ENCODE peak calls at places on chromosomes 3 and 15, in seven cellular contexts. One of them, this sample, is unnamed. For H3K36me3, the result is how much of the 10 kb centered on the place peaks cover.

GRCh38 chr3:189947948-189948723 is 172.6 kb downstream of the P3H2 start:
- DNase-seq in MM.1S: peak
- DNase-seq in aorta: no peak
- DNase-seq in Peyer's patch: no peak
- DNase-seq in transverse colon: no peak
- DNase-seq in mesendoderm: peak
- DNase-seq in CD4-positive, alpha-beta memory T cell: no peak
- DNase-seq in this sample: peak

GRCh38 chr3:39000008-39000450 is 51.7 kb downstream of the SCN11A start:
- DNase-seq in transverse colon: no peak
- DNase-seq in CD4-positive, alpha-beta memory T cell: peak
- DNase-seq in aorta: no peak
- DNase-seq in MM.1S: peak
- DNase-seq in mesendoderm: peak
- DNase-seq in Peyer's patch: no peak
- DNase-seq in this sample: peak

GRCh38 chr15:90162956-90163355 is 38.2 kb upstream of the SEMA4B start:
- DNase-seq in aorta: no peak
- DNase-seq in transverse colon: no peak
- DNase-seq in mesendoderm: no peak
- DNase-seq in Peyer's patch: no peak
- DNase-seq in CD4-positive, alpha-beta memory T cell: no peak
- DNase-seq in MM.1S: no peak
- DNase-seq in this sample: no peak

GRCh38 chr3:33613041-33613440 is 105.0 kb downstream of the CLASP2 start:
- DNase-seq in mesendoderm: no peak
- DNase-seq in transverse colon: no peak
- DNase-seq in Peyer's patch: no peak
- DNase-seq in aorta: no peak
- DNase-seq in CD4-positive, alpha-beta memory T cell: no peak
- DNase-seq in MM.1S: no peak
- DNase-seq in this sample: no peak

GRCh38 chr15:57111002-57111401 is 192.6 kb downstream of the TCF12 start:
- DNase-seq in aorta: no peak
- DNase-seq in CD4-positive, alpha-beta memory T cell: no peak
- DNase-seq in MM.1S: no peak
- DNase-seq in transverse colon: no peak
- DNase-seq in Peyer's patch: no peak
- DNase-seq in mesendoderm: peak
- DNase-seq in this sample: no peak

GRCh38 chr3:126399348-126399730 is 4.6 kb downstream of the CFAP100 start:
- DNase-seq in mesendoderm: no peak
- DNase-seq in aorta: no peak
- DNase-seq in MM.1S: peak
- DNase-seq in CD4-positive, alpha-beta memory T cell: no peak
- DNase-seq in Peyer's patch: no peak
- DNase-seq in transverse colon: no peak
- DNase-seq in this sample: no peak

GRCh38 chr3:65639444-65639843 is 399.3 kb downstream of the MAGI1 start:
- DNase-seq in transverse colon: no peak
- DNase-seq in mesendoderm: no peak
- DNase-seq in CD4-positive, alpha-beta memory T cell: no peak
- DNase-seq in aorta: no peak
- DNase-seq in MM.1S: no peak
- DNase-seq in Peyer's patch: no peak
- DNase-seq in this sample: no peak

GRCh38 chr3:128041378-128041777 is 10.9 kb upstream of the SEC61A1 start:
- DNase-seq in mesendoderm: no peak
- DNase-seq in Peyer's patch: no peak
- DNase-seq in transverse colon: no peak
- DNase-seq in CD4-positive, alpha-beta memory T cell: no peak
- DNase-seq in aorta: no peak
- DNase-seq in MM.1S: no peak
- DNase-seq in this sample: no peak

GRCh38 chr3:126208182-126208581 is 27.8 kb upstream of the ALDH1L1 start:
- DNase-seq in CD4-positive, alpha-beta memory T cell: no peak
- DNase-seq in MM.1S: no peak
- DNase-seq in Peyer's patch: no peak
- DNase-seq in mesendoderm: peak
- DNase-seq in transverse colon: no peak
- DNase-seq in aorta: no peak
- DNase-seq in this sample: no peak

GRCh38 chr3:10025205-10026083 is 793 bp upstream of the FANCD2 start:
- DNase-seq in mesendoderm: no peak
- DNase-seq in Peyer's patch: no peak
- DNase-seq in MM.1S: peak
- DNase-seq in aorta: no peak
- DNase-seq in transverse colon: no peak
- DNase-seq in CD4-positive, alpha-beta memory T cell: no peak
- DNase-seq in this sample: no peak

GRCh38 chr3:116164039-116164438 is 281.2 kb downstream of the LSAMP start:
- DNase-seq in transverse colon: no peak
- DNase-seq in Peyer's patch: no peak
- DNase-seq in MM.1S: no peak
- DNase-seq in mesendoderm: no peak
- DNase-seq in CD4-positive, alpha-beta memory T cell: no peak
- DNase-seq in aorta: no peak
- DNase-seq in this sample: no peak

GRCh38 chr15:53114960-53115359 is 324.8 kb upstream of the ONECUT1 start:
- DNase-seq in aorta: no peak
- DNase-seq in transverse colon: peak
- DNase-seq in Peyer's patch: no peak
- DNase-seq in CD4-positive, alpha-beta memory T cell: no peak
- DNase-seq in MM.1S: no peak
- DNase-seq in mesendoderm: no peak
- DNase-seq in this sample: no peak

GRCh38 chr15:42921049-42921731 is 612 bp upstream of the TTBK2 start:
- DNase-seq in transverse colon: peak
- DNase-seq in MM.1S: peak
- DNase-seq in Peyer's patch: peak
- DNase-seq in aorta: no peak
- DNase-seq in mesendoderm: no peak
- DNase-seq in CD4-positive, alpha-beta memory T cell: peak
- DNase-seq in this sample: no peak

GRCh38 chr3:108223928-108224327 is 1.7 kb upstream of the IFT57 start:
- DNase-seq in mesendoderm: no peak
- DNase-seq in MM.1S: no peak
- DNase-seq in aorta: no peak
- DNase-seq in transverse colon: no peak
- DNase-seq in Peyer's patch: no peak
- DNase-seq in CD4-positive, alpha-beta memory T cell: peak
- DNase-seq in this sample: peak

GRCh38 chr15:42070966-42071350 is 23.4 kb downstream of the PLA2G4D start:
- DNase-seq in MM.1S: no peak
- DNase-seq in transverse colon: no peak
- DNase-seq in mesendoderm: no peak
- DNase-seq in aorta: no peak
- DNase-seq in CD4-positive, alpha-beta memory T cell: no peak
- DNase-seq in Peyer's patch: no peak
- DNase-seq in this sample: no peak

GRCh38 chr3:121567649-121568048 is at the start of gene ARGFX:
- DNase-seq in Peyer's patch: no peak
- DNase-seq in transverse colon: no peak
- DNase-seq in CD4-positive, alpha-beta memory T cell: no peak
- DNase-seq in MM.1S: no peak
- DNase-seq in aorta: no peak
- DNase-seq in mesendoderm: no peak
- DNase-seq in this sample: no peak

GRCh38 chr3:140501770-140502364 is 176.0 kb upstream of the TRIM42 start:
- DNase-seq in mesendoderm: no peak
- DNase-seq in Peyer's patch: no peak
- DNase-seq in MM.1S: no peak
- DNase-seq in aorta: no peak
- DNase-seq in CD4-positive, alpha-beta memory T cell: no peak
- DNase-seq in transverse colon: no peak
- DNase-seq in this sample: no peak

GRCh38 chr3:4709336-4709735 is 216.2 kb downstream of the ITPR1 start:
- DNase-seq in MM.1S: no peak
- DNase-seq in CD4-positive, alpha-beta memory T cell: no peak
- DNase-seq in transverse colon: no peak
- DNase-seq in aorta: no peak
- DNase-seq in Peyer's patch: no peak
- DNase-seq in mesendoderm: no peak
- DNase-seq in this sample: no peak

GRCh38 chr3:100059472-100059871 is 54.8 kb downstream of the FILIP1L start:
- DNase-seq in CD4-positive, alpha-beta memory T cell: no peak
- DNase-seq in transverse colon: no peak
- DNase-seq in MM.1S: no peak
- DNase-seq in aorta: no peak
- DNase-seq in Peyer's patch: no peak
- DNase-seq in mesendoderm: no peak
- DNase-seq in this sample: no peak

GRCh38 chr15:64893481-64894394 is 18.0 kb upstream of the ANKDD1A start:
- DNase-seq in MM.1S: peak
- DNase-seq in Peyer's patch: peak
- DNase-seq in aorta: peak
- DNase-seq in transverse colon: peak
- DNase-seq in CD4-positive, alpha-beta memory T cell: peak
- DNase-seq in mesendoderm: peak
- DNase-seq in this sample: no peak
- H3K4me3 ChIP-seq in MM.1S: peak
- H3K4me3 ChIP-seq in Peyer's patch: peak
- H3K4me3 ChIP-seq in aorta: no peak
- H3K4me3 ChIP-seq in transverse colon: no peak
- H3K4me3 ChIP-seq in CD4-positive, alpha-beta memory T cell: peak
- H3K4me3 ChIP-seq in mesendoderm: peak
- H3K4me3 ChIP-seq in this sample: no peak

DNA sequence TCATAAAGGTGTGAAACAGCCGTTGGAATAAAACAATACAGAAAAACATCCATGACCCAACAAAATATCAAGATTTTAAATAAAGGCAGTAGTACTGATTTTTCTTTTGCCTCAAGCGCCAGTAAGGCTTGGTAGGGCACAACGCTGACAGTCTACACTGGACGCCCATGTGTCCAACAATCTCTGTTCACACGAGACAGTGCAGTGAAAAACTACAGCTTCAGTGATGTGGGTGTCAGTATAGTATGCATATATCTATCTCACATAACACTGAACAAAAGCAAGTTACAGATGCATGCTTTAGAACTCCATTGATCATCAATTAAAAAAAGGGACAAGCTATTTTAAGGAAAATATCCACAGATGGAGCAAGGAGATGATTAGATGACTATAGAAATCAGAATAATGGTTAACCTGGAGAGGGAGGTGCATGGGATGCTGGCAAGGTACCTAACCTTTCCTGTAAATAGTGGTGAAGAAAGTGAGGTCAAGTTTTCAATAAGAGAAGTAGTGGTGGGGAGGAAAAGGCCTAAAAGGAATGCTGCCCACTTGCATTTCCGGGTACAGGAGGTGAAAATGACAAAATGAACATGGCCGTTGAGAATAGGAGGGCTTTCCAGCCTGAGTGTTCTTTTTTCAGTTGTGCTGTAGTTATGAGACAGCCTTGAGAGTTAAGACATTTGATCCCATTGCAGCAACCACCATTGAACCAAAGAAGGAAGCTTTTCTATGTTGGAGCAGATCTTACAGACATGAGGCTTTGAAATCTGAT is 42.7 kb downstream of the CTNNB1 start:
- DNase-seq in Peyer's patch: no peak
- DNase-seq in CD4-positive, alpha-beta memory T cell: no peak
- DNase-seq in mesendoderm: no peak
- DNase-seq in MM.1S: no peak
- DNase-seq in transverse colon: no peak
- DNase-seq in aorta: no peak
- DNase-seq in this sample: no peak
- H3K36me3 ChIP-seq in Peyer's patch: under half
- H3K36me3 ChIP-seq in CD4-positive, alpha-beta memory T cell: under half
- H3K36me3 ChIP-seq in mesendoderm: under half
- H3K36me3 ChIP-seq in MM.1S: under half
- H3K36me3 ChIP-seq in transverse colon: under half
- H3K36me3 ChIP-seq in aorta: under half
- H3K36me3 ChIP-seq in this sample: under half

GRCh38 chr3:120306519-120307455 is 21.8 kb upstream of the GPR156 start:
- DNase-seq in mesendoderm: no peak
- DNase-seq in transverse colon: no peak
- DNase-seq in Peyer's patch: no peak
- DNase-seq in aorta: no peak
- DNase-seq in MM.1S: no peak
- DNase-seq in CD4-positive, alpha-beta memory T cell: no peak
- DNase-seq in this sample: no peak
- H3K4me3 ChIP-seq in mesendoderm: no peak
- H3K4me3 ChIP-seq in transverse colon: no peak
- H3K4me3 ChIP-seq in Peyer's patch: no peak
- H3K4me3 ChIP-seq in aorta: no peak
- H3K4me3 ChIP-seq in MM.1S: no peak
- H3K4me3 ChIP-seq in CD4-positive, alpha-beta memory T cell: no peak
- H3K4me3 ChIP-seq in this sample: no peak

DNA sequence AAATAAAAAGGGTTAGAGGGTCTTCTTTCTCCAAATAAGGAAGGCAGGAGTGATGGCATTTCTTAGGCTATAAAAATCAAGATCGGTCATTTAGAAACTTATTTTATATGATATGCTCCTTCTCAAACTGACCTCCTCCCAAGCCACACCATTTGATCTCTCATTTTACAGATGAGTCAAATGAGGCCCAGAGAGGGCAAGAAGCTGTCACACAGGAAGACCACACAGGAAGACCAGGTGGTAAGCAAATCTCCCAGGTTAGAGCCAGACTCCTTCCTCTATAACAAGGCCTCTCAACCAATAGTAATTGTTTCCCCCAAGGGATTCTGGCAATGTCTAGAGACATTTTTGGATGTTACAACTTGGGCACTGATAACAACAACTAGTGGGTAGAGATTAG is 13.8 kb downstream of the TLE3 start:
- DNase-seq in CD4-positive, alpha-beta memory T cell: no peak
- DNase-seq in mesendoderm: peak
- DNase-seq in aorta: no peak
- DNase-seq in MM.1S: peak
- DNase-seq in transverse colon: no peak
- DNase-seq in Peyer's patch: no peak
- DNase-seq in this sample: no peak
- H3K36me3 ChIP-seq in CD4-positive, alpha-beta memory T cell: under half
- H3K36me3 ChIP-seq in mesendoderm: under half
- H3K36me3 ChIP-seq in aorta: under half
- H3K36me3 ChIP-seq in MM.1S: under half
- H3K36me3 ChIP-seq in transverse colon: under half
- H3K36me3 ChIP-seq in Peyer's patch: under half
- H3K36me3 ChIP-seq in this sample: half or more

GRCh38 chr15:38266247-38266996 is 13.8 kb downstream of the SPRED1 start:
- DNase-seq in aorta: no peak
- DNase-seq in CD4-positive, alpha-beta memory T cell: no peak
- DNase-seq in MM.1S: no peak
- DNase-seq in Peyer's patch: no peak
- DNase-seq in transverse colon: no peak
- DNase-seq in mesendoderm: no peak
- DNase-seq in this sample: no peak
- H3K4me3 ChIP-seq in aorta: peak
- H3K4me3 ChIP-seq in CD4-positive, alpha-beta memory T cell: no peak
- H3K4me3 ChIP-seq in MM.1S: no peak
- H3K4me3 ChIP-seq in Peyer's patch: no peak
- H3K4me3 ChIP-seq in transverse colon: no peak
- H3K4me3 ChIP-seq in mesendoderm: no peak
- H3K4me3 ChIP-seq in this sample: no peak

This sample was measured in SK-N-MC.